ENCODE peak calls at places on chromosome 5, in four cellular contexts. R, A, M and W are unnamed samples.

GRCh38 chr5:1644810-1645571 is 121.2 kb upstream of the LPCAT1 start:
- DNase-seq in M (peak), A (peak), R (peak), W (peak)

GRCh38 chr5:113204525-113205161 is 228.0 kb downstream of the DCP2 start:
- DNase-seq in M (no peak), R (no peak), A (peak), W (peak)

GRCh38 chr5:97243352-97243751 is 60.3 kb upstream of the RIOK2 start:
- DNase-seq in A (no peak), R (no peak), M (no peak), W (no peak)

GRCh38 chr5:171291371-171291770 is 17.7 kb upstream of the TLX3 start:
- DNase-seq in M (no peak), R (no peak), A (no peak), W (no peak)

GRCh38 chr5:94192658-94193391 is 425.6 kb downstream of the KIAA0825 start:
- DNase-seq in A (no peak), R (no peak), M (no peak), W (no peak)

GRCh38 chr5:151569132-151570046 is 21.7 kb downstream of the FAT2 start:
- DNase-seq in R (no peak), A (no peak), M (no peak), W (no peak)

GRCh38 chr5:127423173-127423798 is 94.2 kb upstream of the PRRC1 start:
- DNase-seq in M (no peak), R (no peak), A (no peak), W (no peak)

GRCh38 chr5:150600951-150601773 is 39.3 kb upstream of the SYNPO start:
- DNase-seq in A (no peak), M (no peak), R (no peak), W (no peak)

GRCh38 chr5:98969400-98969799 is 40.6 kb upstream of the CHD1 start:
- DNase-seq in R (peak), A (no peak), M (no peak), W (no peak)

GRCh38 chr5:167167191-167167590 is 1124.3 kb upstream of the WWC1 start:
- DNase-seq in A (no peak), R (no peak), M (no peak), W (no peak)

GRCh38 chr5:177403194-177403825 is 2.8 kb upstream of the PFN3 start:
- DNase-seq in A (no peak), M (no peak), R (peak), W (peak)

GRCh38 chr5:95728494-95729114 is 2.5 kb upstream of the RHOBTB3 start:
- DNase-seq in R (no peak), A (no peak), M (no peak), W (no peak)

GRCh38 chr5:32612134-32612888 is 27.0 kb downstream of the SUB1 start:
- DNase-seq in M (no peak), R (no peak), A (no peak), W (peak)

GRCh38 chr5:147481376-147481775 is 28.5 kb downstream of the DPYSL3 start:
- DNase-seq in R (no peak), A (no peak), M (no peak), W (no peak)

GRCh38 chr5:178074266-178074952 is 38.9 kb upstream of the N4BP3 start:
- DNase-seq in A (no peak), R (no peak), M (no peak), W (no peak)

GRCh38 chr5:82540301-82540700 is 262.1 kb upstream of the RPS23 start:
- DNase-seq in R (no peak), M (no peak), A (no peak), W (no peak)

GRCh38 chr5:156617426-156617825 is 232.7 kb upstream of the PPP1R2B start:
- DNase-seq in R (no peak), A (no peak), M (no peak), W (no peak)

GRCh38 chr5:81788271-81788670 is 37.4 kb upstream of the SSBP2 start:
- DNase-seq in M (no peak), A (no peak), R (no peak), W (no peak)